ENCODE peak calls at places on chromosomes 13 and 19, in ten cellular contexts. One of them, this sample, is unnamed.

GRCh38 chr13:95246292-95247082 is 54.8 kb downstream of the ABCC4 start:
- DNase-seq in activated naive CD4-positive, alpha-beta T cell treated with anti-CD3 and anti-CD28 coated beads for 36 hours: no peak
- DNase-seq in T-helper 9 cell: no peak
- DNase-seq in neuronal stem cell: no peak
- DNase-seq in naive thymus-derived CD8-positive, alpha-beta T cell: no peak
- DNase-seq in T-helper 17 cell: no peak
- DNase-seq in colonic mucosa: no peak
- DNase-seq in stimulated activated CD4-positive, alpha-beta T cell treated with anti-CD3 and anti-CD28 coated beads, Interleukin-15, amount 100 ng/mL, for 24 hours: no peak
- DNase-seq in ascending aorta: no peak
- DNase-seq in SK-N-SH: no peak
- DNase-seq in this sample: no peak

GRCh38 chr19:305240-306150 is 14.3 kb upstream of the PLPP2 start:
- DNase-seq in activated naive CD4-positive, alpha-beta T cell treated with anti-CD3 and anti-CD28 coated beads for 36 hours: no peak
- DNase-seq in T-helper 9 cell: no peak
- DNase-seq in neuronal stem cell: no peak
- DNase-seq in naive thymus-derived CD8-positive, alpha-beta T cell: no peak
- DNase-seq in T-helper 17 cell: no peak
- DNase-seq in colonic mucosa: no peak
- DNase-seq in stimulated activated CD4-positive, alpha-beta T cell treated with anti-CD3 and anti-CD28 coated beads, Interleukin-15, amount 100 ng/mL, for 24 hours: no peak
- DNase-seq in ascending aorta: no peak
- DNase-seq in SK-N-SH: peak; percentile 29
- DNase-seq in this sample: no peak

GRCh38 chr13:75326173-75327131 is 155.5 kb downstream of the TBC1D4 start:
- DNase-seq in activated naive CD4-positive, alpha-beta T cell treated with anti-CD3 and anti-CD28 coated beads for 36 hours: peak; percentile 83
- DNase-seq in T-helper 9 cell: peak; percentile 34
- DNase-seq in neuronal stem cell: no peak
- DNase-seq in naive thymus-derived CD8-positive, alpha-beta T cell: peak; percentile 35
- DNase-seq in T-helper 17 cell: peak; percentile 27
- DNase-seq in colonic mucosa: no peak
- DNase-seq in stimulated activated CD4-positive, alpha-beta T cell treated with anti-CD3 and anti-CD28 coated beads, Interleukin-15, amount 100 ng/mL, for 24 hours: peak; percentile 76
- DNase-seq in ascending aorta: no peak
- DNase-seq in SK-N-SH: peak; percentile 36
- DNase-seq in this sample: peak; percentile 29

GRCh38 chr19:30861896-30862295 is 487.3 kb downstream of the TSHZ3 start:
- DNase-seq in activated naive CD4-positive, alpha-beta T cell treated with anti-CD3 and anti-CD28 coated beads for 36 hours: no peak
- DNase-seq in T-helper 9 cell: no peak
- DNase-seq in neuronal stem cell: no peak
- DNase-seq in naive thymus-derived CD8-positive, alpha-beta T cell: no peak
- DNase-seq in T-helper 17 cell: no peak
- DNase-seq in colonic mucosa: peak; percentile 11
- DNase-seq in stimulated activated CD4-positive, alpha-beta T cell treated with anti-CD3 and anti-CD28 coated beads, Interleukin-15, amount 100 ng/mL, for 24 hours: no peak
- DNase-seq in ascending aorta: no peak
- DNase-seq in SK-N-SH: no peak
- DNase-seq in this sample: no peak

GRCh38 chr13:51002736-51003135 is 93.1 kb downstream of the RNASEH2B start:
- DNase-seq in activated naive CD4-positive, alpha-beta T cell treated with anti-CD3 and anti-CD28 coated beads for 36 hours: no peak
- DNase-seq in T-helper 9 cell: no peak
- DNase-seq in neuronal stem cell: no peak
- DNase-seq in naive thymus-derived CD8-positive, alpha-beta T cell: no peak
- DNase-seq in T-helper 17 cell: no peak
- DNase-seq in colonic mucosa: no peak
- DNase-seq in stimulated activated CD4-positive, alpha-beta T cell treated with anti-CD3 and anti-CD28 coated beads, Interleukin-15, amount 100 ng/mL, for 24 hours: no peak
- DNase-seq in ascending aorta: no peak
- DNase-seq in SK-N-SH: no peak
- DNase-seq in this sample: no peak

GRCh38 chr13:47146136-47146535 is 249.3 kb upstream of the HTR2A start:
- DNase-seq in activated naive CD4-positive, alpha-beta T cell treated with anti-CD3 and anti-CD28 coated beads for 36 hours: no peak
- DNase-seq in T-helper 9 cell: no peak
- DNase-seq in neuronal stem cell: no peak
- DNase-seq in naive thymus-derived CD8-positive, alpha-beta T cell: no peak
- DNase-seq in T-helper 17 cell: no peak
- DNase-seq in colonic mucosa: no peak
- DNase-seq in stimulated activated CD4-positive, alpha-beta T cell treated with anti-CD3 and anti-CD28 coated beads, Interleukin-15, amount 100 ng/mL, for 24 hours: no peak
- DNase-seq in ascending aorta: no peak
- DNase-seq in SK-N-SH: no peak
- DNase-seq in this sample: no peak

GRCh38 chr13:29959086-29959485 is 108.7 kb upstream of the UBL3 start:
- DNase-seq in activated naive CD4-positive, alpha-beta T cell treated with anti-CD3 and anti-CD28 coated beads for 36 hours: no peak
- DNase-seq in T-helper 9 cell: no peak
- DNase-seq in neuronal stem cell: no peak
- DNase-seq in naive thymus-derived CD8-positive, alpha-beta T cell: no peak
- DNase-seq in T-helper 17 cell: no peak
- DNase-seq in colonic mucosa: no peak
- DNase-seq in stimulated activated CD4-positive, alpha-beta T cell treated with anti-CD3 and anti-CD28 coated beads, Interleukin-15, amount 100 ng/mL, for 24 hours: no peak
- DNase-seq in ascending aorta: no peak
- DNase-seq in SK-N-SH: no peak
- DNase-seq in this sample: no peak

GRCh38 chr13:31204592-31204991 is 4.8 kb downstream of the B3GLCT start:
- DNase-seq in activated naive CD4-positive, alpha-beta T cell treated with anti-CD3 and anti-CD28 coated beads for 36 hours: peak; percentile 18
- DNase-seq in T-helper 9 cell: no peak
- DNase-seq in neuronal stem cell: no peak
- DNase-seq in naive thymus-derived CD8-positive, alpha-beta T cell: no peak
- DNase-seq in T-helper 17 cell: no peak
- DNase-seq in colonic mucosa: no peak
- DNase-seq in stimulated activated CD4-positive, alpha-beta T cell treated with anti-CD3 and anti-CD28 coated beads, Interleukin-15, amount 100 ng/mL, for 24 hours: no peak
- DNase-seq in ascending aorta: no peak
- DNase-seq in SK-N-SH: peak; percentile 40
- DNase-seq in this sample: no peak

This sample was measured in effector CD8-positive, alpha-beta T cell.